ENCODE peak calls at places on chromosome 1, in eight cellular contexts. O is transverse colon; V is breast epithelium; E is NT2/D1; J is GM23338; X is sigmoid colon; C is uterus; Y is CD8-positive, alpha-beta memory T cell. K is an unnamed sample.

GRCh38 chr1:241918879-241919278 is 38.7 kb upstream of the BECN2 start:
- DNase-seq in X (no peak), V (no peak), Y (no peak), C (no peak), O (no peak), E (no peak), J (no peak), K (peak; percentile 60)

GRCh38 chr1:150186789-150187559 is 37.3 kb downstream of the PLEKHO1 start:
- DNase-seq in O (no peak), V (no peak), J (peak; percentile 65), X (no peak), Y (peak; percentile 59), C (no peak), E (peak; percentile 63), K (no peak)

GRCh38 chr1:185565314-185565713 is 168.9 kb upstream of the HMCN1 start:
- DNase-seq in O (no peak), X (no peak), J (no peak), C (no peak), E (no peak), Y (no peak), V (peak; percentile 19), K (no peak)

GRCh38 chr1:11320153-11320936 is 47.3 kb downstream of the UBIAD1 start:
- DNase-seq in V (no peak), E (peak; percentile 28), O (no peak), X (no peak), C (no peak), J (peak; percentile 94), Y (no peak), K (no peak)

GRCh38 chr1:30758785-30759380 is 1.3 kb upstream of the LAPTM5 start:
- DNase-seq in V (no peak), X (no peak), Y (no peak), E (no peak), O (no peak), J (peak; percentile 30), C (no peak), K (no peak)

GRCh38 chr1:239735081-239735480 is 348.7 kb downstream of the CHRM3 start:
- DNase-seq in E (no peak), C (no peak), O (no peak), V (no peak), Y (no peak), X (no peak), J (no peak), K (no peak)

GRCh38 chr1:156295391-156295947 is at the start of gene GLMP:
- DNase-seq in E (peak; percentile 44), Y (peak; percentile 43), C (peak; percentile 69), J (peak; percentile 80), V (peak; percentile 41), X (peak; percentile 87), O (peak; percentile 77), K (peak; percentile 72)

GRCh38 chr1:3019007-3019515 is 2.2 kb upstream of the ACTRT2 start:
- DNase-seq in C (no peak), X (peak; percentile 57), J (no peak), O (peak; percentile 2), E (no peak), Y (no peak), V (no peak), K (no peak)

GRCh38 chr1:53183277-53183990 is 13.2 kb upstream of the CPT2 start:
- DNase-seq in V (no peak), O (peak; percentile 82), X (peak; percentile 67), C (peak; percentile 72), Y (no peak), E (no peak), J (no peak), K (no peak)

GRCh38 chr1:182600036-182600713 is 4.0 kb downstream of the RGS16 start:
- DNase-seq in J (no peak), E (no peak), Y (no peak), V (no peak), C (no peak), X (no peak), O (no peak), K (no peak)

GRCh38 chr1:232764458-232765231 is 40.6 kb upstream of the MAP10 start:
- DNase-seq in O (peak; percentile 64), J (no peak), C (no peak), Y (no peak), E (no peak), X (peak; percentile 70), V (no peak), K (no peak)

GRCh38 chr1:5915587-5916571 is 76.3 kb downstream of the NPHP4 start:
- DNase-seq in E (no peak), V (no peak), C (no peak), Y (no peak), X (no peak), J (peak; percentile 61), O (no peak), K (no peak)

GRCh38 chr1:246308533-246309075 is 198.5 kb downstream of the SMYD3 start:
- DNase-seq in E (no peak), C (no peak), V (no peak), O (no peak), X (no peak), J (no peak), Y (no peak), K (no peak)

GRCh38 chr1:87335175-87335992 is 6.7 kb downstream of the LMO4 start:
- DNase-seq in O (peak; percentile 87), V (peak; percentile 33), X (peak; percentile 81), C (peak; percentile 41), Y (peak; percentile 66), E (no peak), J (peak; percentile 72), K (peak; percentile 84)

GRCh38 chr1:186974774-186975181 is 146.0 kb downstream of the PLA2G4A start:
- DNase-seq in Y (no peak), X (no peak), V (no peak), O (no peak), E (no peak), C (no peak), J (no peak), K (no peak)

GRCh38 chr1:54875000-54875399 is 12.0 kb downstream of the DHCR24 start:
- DNase-seq in V (no peak), Y (no peak), X (no peak), O (no peak), E (no peak), J (no peak), C (no peak), K (no peak)

GRCh38 chr1:247322437-247322836 is 9.2 kb downstream of the ZNF496 start:
- DNase-seq in E (no peak), X (no peak), C (no peak), Y (no peak), J (no peak), O (no peak), V (no peak), K (no peak)

GRCh38 chr1:931380-932177 is 7.9 kb downstream of the SAMD11 start:
- DNase-seq in E (no peak), O (no peak), C (no peak), X (no peak), J (no peak), V (no peak), Y (no peak), K (no peak)

GRCh38 chr1:932178-932520 is 8.4 kb downstream of the SAMD11 start:
- DNase-seq in O (no peak), X (no peak), V (no peak), E (no peak), Y (no peak), J (no peak), C (no peak), K (no peak)

GRCh38 chr1:933603-933940 is 9.8 kb downstream of the SAMD11 start:
- DNase-seq in O (no peak), V (no peak), X (no peak), C (no peak), Y (no peak), E (no peak), J (no peak), K (no peak)

GRCh38 chr1:934991-935750 is 11.4 kb downstream of the SAMD11 start:
- DNase-seq in X (no peak), Y (no peak), V (no peak), O (no peak), J (no peak), C (no peak), E (no peak), K (no peak)

GRCh38 chr1:932776-933602 is 9.3 kb downstream of the SAMD11 start:
- DNase-seq in C (no peak), J (no peak), V (peak; percentile 40), E (no peak), Y (no peak), X (no peak), O (peak; percentile 39), K (no peak)
- H3K27me3 ChIP-seq in C (no peaks in the 10 kb centered on the region), J (peaks cover 83% of the 10 kb centered on the region), V (peaks cover 5% of the 10 kb centered on the region), E (peaks cover 55% of the 10 kb centered on the region), Y (peaks cover 7% of the 10 kb centered on the region), X (peaks cover 45% of the 10 kb centered on the region), O (peaks cover 91% of the 10 kb centered on the region), K (peaks cover 82% of the 10 kb centered on the region)

DNA sequence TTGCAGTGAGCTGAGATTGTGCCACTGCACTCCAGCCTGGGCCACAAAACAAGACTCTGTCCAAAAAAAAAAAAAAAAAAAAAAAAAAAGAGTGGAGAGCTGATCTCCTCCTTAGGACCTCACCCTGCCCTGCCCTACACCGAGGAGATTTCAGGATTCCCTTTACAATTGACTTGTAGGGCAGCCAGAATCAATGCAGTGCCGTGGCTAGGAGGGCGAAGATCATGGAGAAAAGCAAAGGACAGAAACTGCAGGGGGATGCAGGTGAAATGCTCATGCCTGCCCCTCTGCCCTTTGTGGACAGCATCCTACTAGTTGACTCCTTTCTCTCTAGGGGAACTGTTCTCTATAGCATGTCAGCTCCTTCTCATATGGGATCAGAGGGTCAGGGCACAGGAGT is 9.6 kb downstream of the FHAD1 start:
- DNase-seq in X (no peak), Y (no peak), J (no peak), C (no peak), E (no peak), V (no peak), O (no peak), K (no peak)
- H3K27me3 ChIP-seq in X (no peaks in the 10 kb centered on the region), Y (no peaks in the 10 kb centered on the region), J (no peaks in the 10 kb centered on the region), C (no peaks in the 10 kb centered on the region), E (no peaks in the 10 kb centered on the region), V (no peaks in the 10 kb centered on the region), O (no peaks in the 10 kb centered on the region), K (no peaks in the 10 kb centered on the region)

DNA sequence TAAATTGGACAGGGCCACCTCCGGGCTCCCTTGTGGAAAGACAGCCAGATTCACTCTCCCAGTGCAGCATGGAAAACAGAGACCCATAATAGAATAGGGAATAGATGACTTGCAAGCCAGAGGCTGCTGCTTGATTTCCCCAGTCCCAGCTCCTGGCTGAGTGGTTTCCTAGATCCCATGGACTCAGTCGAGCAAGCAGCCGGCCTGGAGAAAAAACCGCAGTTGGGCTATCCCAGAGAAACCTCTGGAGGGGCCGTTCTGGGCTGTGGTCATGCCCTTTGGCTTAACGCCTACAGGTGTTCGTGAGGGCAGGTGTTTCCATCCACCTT is 61.7 kb downstream of the ELK4 start:
- DNase-seq in Y (no peak), V (no peak), C (no peak), O (peak; percentile 6), X (peak; percentile 51), E (no peak), J (no peak), K (no peak)
- H3K27me3 ChIP-seq in Y (peaks cover 23% of the 10 kb centered on the region), V (no peaks in the 10 kb centered on the region), C (no peaks in the 10 kb centered on the region), O (peaks cover 40% of the 10 kb centered on the region), X (peaks cover 35% of the 10 kb centered on the region), E (peaks cover 59% of the 10 kb centered on the region), J (peaks cover 72% of the 10 kb centered on the region), K (peaks cover 48% of the 10 kb centered on the region)

DNA sequence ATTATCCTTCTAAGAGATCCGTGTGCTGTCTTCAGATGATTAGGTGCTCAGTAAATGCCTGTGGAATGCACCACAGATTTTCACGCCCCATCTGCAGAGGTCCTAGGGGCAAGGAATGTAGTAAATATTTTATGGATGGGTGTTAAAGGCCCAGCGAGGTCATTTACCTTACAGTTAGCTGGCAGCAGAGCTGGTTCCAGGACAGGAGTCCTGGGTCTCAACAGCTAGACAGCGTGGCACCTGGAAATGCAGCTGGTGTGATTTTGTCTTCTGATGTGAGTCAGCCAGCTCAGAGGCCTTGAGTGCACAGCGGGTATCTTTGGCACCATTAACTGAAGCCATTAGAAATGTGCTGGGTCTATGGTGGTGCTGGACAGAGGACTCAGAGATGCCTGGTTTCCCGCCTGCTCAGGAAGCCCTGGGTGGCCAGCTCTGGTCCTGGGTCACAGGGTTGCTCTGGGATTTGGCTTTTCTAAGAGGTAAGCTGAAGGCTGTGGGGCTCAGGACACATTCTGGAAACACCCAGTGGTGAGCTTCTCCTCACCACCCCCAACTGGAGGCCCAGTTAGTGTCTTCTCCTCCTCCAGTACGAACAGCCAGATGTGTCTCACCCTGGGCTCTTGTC is 65.5 kb downstream of the DDX20 start:
- DNase-seq in X (no peak), E (no peak), Y (no peak), J (no peak), O (no peak), C (no peak), V (no peak), K (no peak)
- H3K27me3 ChIP-seq in X (no peaks in the 10 kb centered on the region), E (no peaks in the 10 kb centered on the region), Y (no peaks in the 10 kb centered on the region), J (no peaks in the 10 kb centered on the region), O (no peaks in the 10 kb centered on the region), C (no peaks in the 10 kb centered on the region), V (no peaks in the 10 kb centered on the region), K (no peaks in the 10 kb centered on the region)

K was measured in psoas muscle.